ENCODE peak calls at places on chromosomes 2 and 18, in nine cellular contexts. D is MV-4-11; Y is osteocyte; L is T-helper 9 cell; M is stimulated activated CD8-positive, alpha-beta memory T cell treated with anti-CD3 and anti-CD28 coated beads, Interleukin-7, amount 100 ng/mL, for 1 hour; O is GM10248; R is AG08396; E is NCI-H1105 treated with DMSO at 0.1 percent for 48 hours; G is cerebellum. H is an unnamed sample.

GRCh38 chr2:161250864-161251436 is 57.3 kb upstream of the PSMD14 start:
- DNase-seq in D (peak), Y (no peak), L (no peak), M (no peak), O (peak), R (peak), E (peak), G (peak), H (peak)

GRCh38 chr2:153479527-153479926 is 965 bp upstream of the RPRM start:
- DNase-seq in D (no peak), Y (no peak), L (no peak), M (no peak), O (no peak), R (no peak), E (no peak), G (no peak), H (no peak)

GRCh38 chr2:167749641-167750040 is 497.8 kb downstream of the STK39 start:
- DNase-seq in D (no peak), Y (no peak), L (no peak), M (no peak), O (no peak), R (no peak), E (no peak), G (no peak), H (no peak)

GRCh38 chr2:184598313-184599053 is at the start of gene ZNF804A:
- DNase-seq in D (peak), Y (peak), L (no peak), M (no peak), O (peak), R (peak), E (peak), G (peak), H (peak)

GRCh38 chr2:237092920-237093781 is 7.5 kb downstream of the COPS8 start:
- DNase-seq in D (no peak), Y (no peak), L (no peak), M (no peak), O (no peak), R (peak), E (peak), G (peak), H (peak)

GRCh38 chr2:88818381-88818780 is 126.9 kb downstream of the RPIA start:
- DNase-seq in D (no peak), Y (no peak), L (no peak), M (no peak), O (no peak), R (no peak), E (no peak), G (no peak), H (no peak)

GRCh38 chr18:39313992-39314391 is 1748.4 kb upstream of the CELF4 start:
- DNase-seq in D (no peak), Y (no peak), L (no peak), M (no peak), O (no peak), R (no peak), E (peak), G (no peak), H (no peak)

GRCh38 chr18:47756364-47757016 is 174.0 kb downstream of the SMAD2 start:
- DNase-seq in D (no peak), Y (no peak), L (peak), M (peak), O (peak), R (peak), E (peak), G (peak), H (peak)

GRCh38 chr18:37176307-37176934 is 347.5 kb downstream of the KIAA1328 start:
- DNase-seq in D (no peak), Y (no peak), L (no peak), M (no peak), O (no peak), R (no peak), E (no peak), G (no peak), H (no peak)

GRCh38 chr18:22543764-22544163 is 126.0 kb upstream of the CTAGE1 start:
- DNase-seq in D (no peak), Y (no peak), L (no peak), M (no peak), O (no peak), R (no peak), E (no peak), G (no peak), H (no peak)

GRCh38 chr2:46644690-46645385 is 165.5 kb downstream of the TMEM247 start:
- DNase-seq in D (no peak), Y (no peak), L (no peak), M (no peak), O (no peak), R (no peak), E (peak), G (no peak), H (no peak)

GRCh38 chr2:105138643-105139042 is 100.8 kb downstream of the MRPS9 start:
- DNase-seq in D (no peak), Y (no peak), L (no peak), M (no peak), O (no peak), R (no peak), E (no peak), G (no peak), H (no peak)

GRCh38 chr2:181570833-181571661 is 85.9 kb downstream of the CERKL start:
- DNase-seq in D (no peak), Y (no peak), L (no peak), M (no peak), O (no peak), R (no peak), E (peak), G (no peak), H (no peak)

GRCh38 chr2:172878260-172878659 is 142.6 kb downstream of the RAPGEF4 start:
- DNase-seq in D (no peak), Y (no peak), L (no peak), M (no peak), O (no peak), R (no peak), E (no peak), G (no peak), H (no peak)

GRCh38 chr2:59204040-59204439 is 962.9 kb upstream of the FANCL start:
- DNase-seq in D (no peak), Y (no peak), L (no peak), M (no peak), O (no peak), R (no peak), E (no peak), G (no peak), H (no peak)

GRCh38 chr2:3288455-3289163 is 89.0 kb downstream of the EIPR1 start:
- DNase-seq in D (no peak), Y (no peak), L (no peak), M (no peak), O (no peak), R (no peak), E (no peak), G (no peak), H (no peak)

GRCh38 chr2:224160917-224161316 is 121.8 kb upstream of the SERPINE2 start:
- DNase-seq in D (no peak), Y (peak), L (no peak), M (no peak), O (no peak), R (peak), E (no peak), G (no peak), H (no peak)

GRCh38 chr2:188199716-188200128 is 92.0 kb upstream of the GULP1 start:
- DNase-seq in D (no peak), Y (no peak), L (no peak), M (no peak), O (no peak), R (peak), E (no peak), G (no peak), H (no peak)

GRCh38 chr2:200219400-200220113 is 86.9 kb upstream of the SPATS2L start:
- DNase-seq in D (no peak), Y (no peak), L (no peak), M (no peak), O (no peak), R (no peak), E (no peak), G (no peak), H (no peak)

GRCh38 chr2:235146871-235147565 is 195.2 kb downstream of the SH3BP4 start:
- DNase-seq in D (no peak), Y (peak), L (no peak), M (no peak), O (no peak), R (no peak), E (no peak), G (no peak), H (no peak)

GRCh38 chr2:200378652-200379290 is 72.3 kb downstream of the SPATS2L start:
- DNase-seq in D (no peak), Y (no peak), L (no peak), M (no peak), O (no peak), R (peak), E (no peak), G (no peak), H (no peak)

GRCh38 chr18:48035556-48035860 is 105.0 kb upstream of the SMAD2 start:
- DNase-seq in D (no peak), Y (no peak), L (no peak), M (no peak), O (no peak), R (no peak), E (no peak), G (no peak), H (no peak)

GRCh38 chr2:111678651-111679050 is 205.3 kb downstream of the ANAPC1 start:
- DNase-seq in D (no peak), Y (no peak), L (no peak), M (no peak), O (no peak), R (peak), E (no peak), G (no peak), H (no peak)

GRCh38 chr2:204570449-204570848 is 25.2 kb downstream of the PARD3B start:
- DNase-seq in D (no peak), Y (no peak), L (no peak), M (no peak), O (no peak), R (no peak), E (no peak), G (no peak), H (no peak)

GRCh38 chr18:77374106-77374505 is 124.5 kb downstream of the GALR1 start:
- DNase-seq in D (no peak), Y (no peak), L (no peak), M (no peak), O (no peak), R (no peak), E (no peak), G (no peak), H (no peak)

GRCh38 chr2:98334439-98335078 is 11.7 kb upstream of the CNGA3 start:
- DNase-seq in D (no peak), Y (no peak), L (no peak), M (no peak), O (no peak), R (peak), E (peak), G (no peak), H (peak)

GRCh38 chr2:62505649-62506420 is at the start of gene TMEM17:
- DNase-seq in D (peak), Y (peak), L (no peak), M (no peak), O (peak), R (peak), E (peak), G (peak), H (peak)

GRCh38 chr2:120237491-120237902 is 14.3 kb upstream of the TMEM185B start:
- DNase-seq in D (no peak), Y (no peak), L (no peak), M (no peak), O (no peak), R (peak), E (no peak), G (no peak), H (no peak)

GRCh38 chr2:48531141-48531648 is 1.2 kb downstream of the STON1 start:
- DNase-seq in D (peak), Y (peak), L (no peak), M (no peak), O (no peak), R (peak), E (no peak), G (peak), H (no peak)

GRCh38 chr2:234427081-234428058 is 69.5 kb downstream of the ARL4C start:
- DNase-seq in D (peak), Y (no peak), L (no peak), M (no peak), O (no peak), R (peak), E (no peak), G (no peak), H (no peak)

GRCh38 chr2:13230221-13230620 is 513.5 kb downstream of the TRIB2 start:
- DNase-seq in D (no peak), Y (no peak), L (no peak), M (no peak), O (no peak), R (no peak), E (peak), G (no peak), H (peak)

GRCh38 chr18:49934457-49934856 is 121.1 kb upstream of the ACAA2 start:
- DNase-seq in D (no peak), Y (no peak), L (no peak), M (no peak), O (no peak), R (no peak), E (no peak), G (no peak), H (no peak)

GRCh38 chr2:82650038-82650437 is 1809.0 kb downstream of the SUCLG1 start:
- DNase-seq in D (no peak), Y (no peak), L (no peak), M (no peak), O (no peak), R (no peak), E (no peak), G (no peak), H (no peak)

GRCh38 chr2:107588960-107589542 is 237.6 kb upstream of the RGPD4 start:
- DNase-seq in D (no peak), Y (no peak), L (no peak), M (no peak), O (no peak), R (no peak), E (peak), G (no peak), H (peak)

GRCh38 chr2:238391042-238391441 is 35.7 kb upstream of the ASB1 start:
- DNase-seq in D (no peak), Y (no peak), L (no peak), M (no peak), O (no peak), R (no peak), E (no peak), G (no peak), H (no peak)

GRCh38 chr2:52959801-52960200 is 807.8 kb upstream of the CHAC2 start:
- DNase-seq in D (no peak), Y (no peak), L (no peak), M (no peak), O (no peak), R (no peak), E (no peak), G (no peak), H (no peak)

GRCh38 chr18:49936821-49937220 is 123.5 kb upstream of the ACAA2 start:
- DNase-seq in D (no peak), Y (no peak), L (no peak), M (no peak), O (no peak), R (no peak), E (no peak), G (no peak), H (no peak)

GRCh38 chr18:73283788-73284187 is 416.0 kb upstream of the NETO1 start:
- DNase-seq in D (no peak), Y (no peak), L (no peak), M (no peak), O (no peak), R (peak), E (no peak), G (no peak), H (no peak)

GRCh38 chr18:51029694-51030536 is at the start of gene SMAD4:
- DNase-seq in D (peak), Y (peak), L (peak), M (peak), O (peak), R (peak), E (peak), G (peak), H (peak)

H was measured in NCI-H345.